ENCODE peak calls at places on chromosomes 5 and 9, in eight cellular contexts. N is brain microvascular endothelial cell; L is PC-3; I is A673; M is bronchial epithelial cell; Q is esophagus squamous epithelium; O is BE2C; E is CD8-positive, alpha-beta T cell. X is an unnamed sample.

GRCh38 chr5:136001531-136001930 is 27.3 kb upstream of the TGFBI start:
- DNase-seq in Q (no peak), N (no peak), I (no peak), E (no peak), M (no peak), O (no peak), L (no peak), X (no peak)

GRCh38 chr9:117887383-117887782 is 183.2 kb downstream of the TLR4 start:
- DNase-seq in I (no peak), Q (no peak), O (no peak), L (no peak), E (no peak), N (no peak), M (peak), X (peak)

GRCh38 chr9:13424204-13424603 is 144.7 kb upstream of the MPDZ start:
- DNase-seq in I (no peak), M (no peak), N (no peak), Q (no peak), L (no peak), O (no peak), E (no peak), X (no peak)

GRCh38 chr9:124551472-124552339 is 44.5 kb upstream of the NR5A1 start:
- DNase-seq in O (peak), N (peak), M (peak), Q (no peak), E (no peak), L (peak), I (peak), X (peak)

GRCh38 chr9:132828201-132828770 is 49.8 kb downstream of the AK8 start:
- DNase-seq in N (no peak), Q (no peak), M (no peak), E (no peak), I (no peak), L (no peak), O (no peak), X (no peak)

GRCh38 chr5:57176350-57176857 is 2.5 kb downstream of the GPBP1 start:
- DNase-seq in M (peak), N (no peak), O (no peak), Q (no peak), L (peak), E (no peak), I (no peak), X (peak)

GRCh38 chr5:94154672-94155071 is 413.3 kb upstream of the POU5F2 start:
- DNase-seq in E (no peak), Q (no peak), O (no peak), M (no peak), N (no peak), I (no peak), L (no peak), X (no peak)

GRCh38 chr5:29296548-29296947 is 1896.9 kb upstream of the CDH6 start:
- DNase-seq in E (no peak), N (no peak), Q (no peak), I (no peak), M (no peak), L (no peak), O (no peak), X (no peak)

GRCh38 chr5:175746851-175747250 is 89.0 kb downstream of the HRH2 start:
- DNase-seq in M (peak), E (peak), L (peak), O (peak), I (peak), N (peak), Q (no peak), X (peak)

GRCh38 chr9:34343090-34343489 is 13.7 kb downstream of the NUDT2 start:
- DNase-seq in E (peak), L (no peak), O (no peak), I (no peak), N (no peak), M (no peak), Q (no peak), X (no peak)

GRCh38 chr9:107176701-107177100 is 106.4 kb upstream of the RAD23B start:
- DNase-seq in O (peak), E (no peak), M (no peak), L (no peak), Q (no peak), N (no peak), I (peak), X (peak)

GRCh38 chr5:144332265-144332664 is 161.6 kb downstream of the KCTD16 start:
- DNase-seq in O (no peak), I (peak), E (no peak), N (no peak), M (no peak), Q (no peak), L (peak), X (peak)

GRCh38 chr9:134638503-134639090 is 3.0 kb upstream of the COL5A1 start:
- DNase-seq in O (no peak), M (no peak), Q (no peak), I (no peak), E (no peak), L (no peak), N (no peak), X (no peak)

GRCh38 chr5:88695232-88695631 is 187.8 kb downstream of the MEF2C start:
- DNase-seq in O (no peak), Q (no peak), N (no peak), M (no peak), I (no peak), E (no peak), L (no peak), X (no peak)

GRCh38 chr9:33263936-33264472 is 504 bp downstream of the BAG1 start:
- DNase-seq in M (no peak), E (no peak), N (no peak), L (no peak), I (peak), Q (peak), O (peak), X (peak)

GRCh38 chr9:134561427-134562145 is 80.0 kb upstream of the COL5A1 start:
- DNase-seq in E (no peak), M (no peak), Q (no peak), N (no peak), L (no peak), I (no peak), O (no peak), X (no peak)

GRCh38 chr5:40137223-40137622 is 542.5 kb upstream of the PTGER4 start:
- DNase-seq in Q (no peak), I (no peak), N (no peak), L (no peak), M (no peak), E (no peak), O (no peak), X (no peak)

GRCh38 chr5:130350131-130350530 is 445.9 kb downstream of the CHSY3 start:
- DNase-seq in O (no peak), E (no peak), N (no peak), M (no peak), Q (no peak), I (no peak), L (no peak), X (no peak)

GRCh38 chr9:87500491-87500890 is 2.8 kb downstream of the DAPK1 start:
- DNase-seq in E (no peak), L (no peak), N (no peak), I (peak), M (no peak), Q (no peak), O (no peak), X (no peak)

GRCh38 chr5:180492226-180492903 is 1.8 kb upstream of the CNOT6 start:
- DNase-seq in I (no peak), E (no peak), N (no peak), O (no peak), L (no peak), M (no peak), Q (no peak), X (no peak)

GRCh38 chr9:7273575-7273974 is 515.8 kb downstream of the KDM4C start:
- DNase-seq in N (no peak), M (peak), I (peak), Q (no peak), L (peak), E (no peak), O (no peak), X (peak)

GRCh38 chr5:106730912-106731311 is 939.8 kb downstream of the EFNA5 start:
- DNase-seq in L (no peak), M (peak), O (no peak), N (peak), I (no peak), E (no peak), Q (no peak), X (peak)

GRCh38 chr5:2014058-2014610 is 131.4 kb upstream of the IRX4 start:
- DNase-seq in N (no peak), L (no peak), I (no peak), M (no peak), O (no peak), E (no peak), Q (no peak), X (no peak)

GRCh38 chr5:58185397-58186195 is 274.3 kb downstream of the PLK2 start:
- DNase-seq in M (peak), N (peak), O (no peak), L (peak), E (no peak), Q (no peak), I (no peak), X (peak)

GRCh38 chr5:140214831-140215230 is 39.8 kb downstream of the CYSTM1 start:
- DNase-seq in E (no peak), Q (no peak), O (no peak), I (no peak), L (peak), N (peak), M (peak), X (no peak)

GRCh38 chr5:96336351-96336985 is 96.6 kb downstream of the PCSK1 start:
- DNase-seq in N (peak), E (peak), Q (no peak), O (peak), I (peak), M (peak), L (peak), X (peak)

GRCh38 chr9:108894225-108894997 is 32.3 kb downstream of the ACTL7A start:
- DNase-seq in L (no peak), N (no peak), M (no peak), E (no peak), O (no peak), Q (no peak), I (no peak), X (no peak)

GRCh38 chr9:83955985-83956287 is 24.1 kb downstream of the HNRNPK start:
- DNase-seq in M (no peak), O (no peak), L (no peak), N (no peak), Q (no peak), E (no peak), I (no peak), X (no peak)

GRCh38 chr5:10198021-10198420 is 51.7 kb downstream of the ATPSCKMT start:
- DNase-seq in O (no peak), L (no peak), N (no peak), Q (no peak), M (no peak), I (no peak), E (no peak), X (no peak)
- TF ChIP-seq CTCF in O (no peak), L (no peak), N (no peak), Q (no peak), M (no peak), I (no peak), E (no peak), X (no peak)

GRCh38 chr5:14107536-14107935 is 35.6 kb upstream of the TRIO start:
- DNase-seq in O (no peak), L (peak), E (no peak), Q (no peak), I (no peak), N (no peak), M (no peak), X (no peak)
- H3K4me3 ChIP-seq in O (no peak), L (peak), E (no peak), Q (no peak), I (no peak), N (no peak), M (no peak), X (no peak)

GRCh38 chr5:62143268-62144229 is 162.5 kb upstream of the KIF2A start:
- DNase-seq in M (peak), E (no peak), L (peak), O (no peak), I (peak), Q (no peak), N (no peak), X (peak)
- TF ChIP-seq CTCF in M (peak), E (no peak), L (peak), O (peak), I (peak), Q (peak), N (peak), X (peak)

GRCh38 chr5:85538362-85538761 is 1079.4 kb upstream of the COX7C start:
- DNase-seq in O (no peak), Q (no peak), I (no peak), N (no peak), E (no peak), M (no peak), L (no peak), X (no peak)
- H3K4me3 ChIP-seq in O (no peak), Q (no peak), I (no peak), N (no peak), E (no peak), M (no peak), L (no peak), X (no peak)

GRCh38 chr9:127802576-127803443 is at the start of gene FPGS:
- DNase-seq in E (peak), L (peak), I (peak), M (peak), Q (peak), N (peak), O (peak), X (peak)

GRCh38 chr9:127803507-127804352 is 1.0 kb downstream of the FPGS start:
- DNase-seq in Q (no peak), N (no peak), L (peak), E (no peak), M (peak), O (no peak), I (peak), X (peak)

GRCh38 chr9:127808347-127809001 is 5.8 kb downstream of the FPGS start:
- DNase-seq in Q (no peak), N (no peak), E (no peak), M (no peak), I (no peak), O (no peak), L (no peak), X (no peak)

GRCh38 chr9:127806871-127807270 is 4.2 kb downstream of the FPGS start:
- DNase-seq in E (no peak), Q (no peak), I (no peak), O (no peak), L (no peak), N (no peak), M (no peak), X (no peak)

DNA sequence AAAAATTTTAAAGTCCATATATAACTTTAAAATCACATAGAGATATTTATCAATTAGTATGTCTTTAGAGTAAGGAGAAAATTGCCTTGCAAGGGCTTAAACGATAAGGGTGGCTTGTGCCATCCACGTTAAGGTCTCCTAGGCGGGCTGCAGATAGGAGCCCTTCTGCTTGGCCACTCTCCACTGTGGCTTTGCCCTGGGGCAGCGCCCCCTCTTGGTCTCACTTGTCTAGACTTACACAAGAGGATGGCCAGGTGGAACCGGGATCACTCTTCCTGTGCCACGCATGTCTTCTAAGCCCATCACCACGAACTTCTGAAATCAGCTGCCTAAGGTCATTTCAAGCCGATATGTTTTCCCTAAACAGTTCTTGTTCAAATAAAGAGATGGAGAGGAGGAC is 2.9 kb downstream of the FPGS start:
- DNase-seq in I (peak), E (no peak), L (no peak), Q (no peak), N (no peak), M (peak), O (peak), X (peak)
- TF ChIP-seq CTCF in I (peak), E (peak), L (peak), Q (no peak), N (peak), M (peak), O (peak), X (peak)

DNA sequence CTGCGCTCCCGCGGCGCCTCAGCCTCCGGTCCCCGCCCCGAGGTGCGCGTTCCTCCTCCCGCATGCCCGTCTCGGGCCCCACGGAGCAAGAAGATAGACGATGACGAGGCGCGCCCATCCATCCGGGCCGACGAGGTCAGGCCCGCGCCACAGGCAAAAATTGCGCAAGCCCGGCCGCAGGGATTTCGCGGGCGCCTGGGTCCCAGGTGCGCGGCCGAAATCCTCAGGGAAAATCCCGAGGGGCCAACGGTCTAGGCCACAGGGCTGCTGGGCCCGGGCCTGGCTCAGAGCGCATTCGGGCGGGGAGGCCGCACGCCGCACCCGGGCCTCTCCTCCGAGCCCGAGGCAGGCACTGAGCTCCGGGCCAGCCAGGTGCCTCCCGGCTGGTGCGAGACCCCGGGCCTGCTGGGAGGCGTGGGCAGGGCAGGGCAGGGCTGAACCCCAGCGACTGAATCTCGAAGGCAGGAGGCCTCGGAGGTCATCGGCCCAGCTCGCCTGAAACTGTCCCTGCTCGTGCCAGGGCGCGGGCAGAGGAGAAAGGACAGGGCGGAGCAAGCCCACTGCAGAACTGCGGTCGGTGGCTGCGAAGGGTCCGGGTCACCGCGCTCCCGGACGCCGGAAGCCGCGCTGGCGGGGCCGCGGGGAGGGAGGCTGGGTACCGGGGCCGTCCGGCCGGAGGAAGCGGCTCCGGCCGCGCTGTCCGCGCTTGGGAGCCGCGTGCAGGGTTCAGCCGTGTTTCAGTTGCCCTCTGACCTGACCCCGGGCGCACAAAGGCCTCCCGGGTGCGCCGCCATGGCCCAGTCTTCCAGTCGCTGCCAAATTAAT is 66.8 kb downstream of the FOXD1 start:
- DNase-seq in E (no peak), O (no peak), I (no peak), Q (no peak), M (no peak), N (no peak), L (no peak), X (no peak)
- H3K4me3 ChIP-seq in E (no peak), O (no peak), I (no peak), Q (peak), M (peak), N (no peak), L (no peak), X (no peak)

GRCh38 chr5:113202904-113203716 is 226.5 kb downstream of the DCP2 start:
- DNase-seq in I (no peak), N (peak), Q (no peak), M (peak), L (no peak), E (no peak), O (peak), X (peak)

GRCh38 chr5:113205323-113205722 is 228.7 kb downstream of the DCP2 start:
- DNase-seq in L (no peak), O (no peak), M (peak), E (no peak), I (no peak), Q (no peak), N (no peak), X (peak)

GRCh38 chr5:113201715-113202114 is 225.1 kb downstream of the DCP2 start:
- DNase-seq in M (no peak), Q (no peak), I (peak), E (no peak), L (no peak), N (no peak), O (no peak), X (no peak)

GRCh38 chr5:113204525-113205161 is 228.0 kb downstream of the DCP2 start:
- DNase-seq in Q (no peak), E (no peak), M (peak), N (peak), L (peak), O (peak), I (no peak), X (peak)

DNA sequence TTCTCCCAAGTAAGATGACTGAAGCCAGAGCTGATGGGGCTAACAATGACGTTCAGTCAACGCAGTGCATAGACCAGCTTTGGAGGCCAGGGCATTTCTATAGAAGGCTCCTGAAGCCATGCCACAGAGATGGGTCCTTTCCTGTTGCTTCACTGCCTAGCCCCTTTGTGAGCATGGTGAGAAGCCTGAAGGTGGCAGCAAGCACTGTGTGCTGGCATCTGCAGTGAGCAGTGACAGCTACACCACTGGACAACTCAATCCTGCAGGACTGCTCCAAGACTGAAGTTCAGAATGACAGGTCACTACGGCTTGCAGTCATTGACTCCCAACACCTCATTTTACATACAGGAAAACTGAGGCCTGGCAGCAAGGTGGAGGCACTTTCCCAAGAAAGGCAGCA is 229.0 kb downstream of the TSSK1B start:
- DNase-seq in E (no peak), Q (no peak), I (no peak), M (peak), O (no peak), L (peak), N (no peak), X (peak)
- TF ChIP-seq CTCF in E (no peak), Q (no peak), I (peak), M (peak), O (peak), L (peak), N (peak), X (peak)

DNA sequence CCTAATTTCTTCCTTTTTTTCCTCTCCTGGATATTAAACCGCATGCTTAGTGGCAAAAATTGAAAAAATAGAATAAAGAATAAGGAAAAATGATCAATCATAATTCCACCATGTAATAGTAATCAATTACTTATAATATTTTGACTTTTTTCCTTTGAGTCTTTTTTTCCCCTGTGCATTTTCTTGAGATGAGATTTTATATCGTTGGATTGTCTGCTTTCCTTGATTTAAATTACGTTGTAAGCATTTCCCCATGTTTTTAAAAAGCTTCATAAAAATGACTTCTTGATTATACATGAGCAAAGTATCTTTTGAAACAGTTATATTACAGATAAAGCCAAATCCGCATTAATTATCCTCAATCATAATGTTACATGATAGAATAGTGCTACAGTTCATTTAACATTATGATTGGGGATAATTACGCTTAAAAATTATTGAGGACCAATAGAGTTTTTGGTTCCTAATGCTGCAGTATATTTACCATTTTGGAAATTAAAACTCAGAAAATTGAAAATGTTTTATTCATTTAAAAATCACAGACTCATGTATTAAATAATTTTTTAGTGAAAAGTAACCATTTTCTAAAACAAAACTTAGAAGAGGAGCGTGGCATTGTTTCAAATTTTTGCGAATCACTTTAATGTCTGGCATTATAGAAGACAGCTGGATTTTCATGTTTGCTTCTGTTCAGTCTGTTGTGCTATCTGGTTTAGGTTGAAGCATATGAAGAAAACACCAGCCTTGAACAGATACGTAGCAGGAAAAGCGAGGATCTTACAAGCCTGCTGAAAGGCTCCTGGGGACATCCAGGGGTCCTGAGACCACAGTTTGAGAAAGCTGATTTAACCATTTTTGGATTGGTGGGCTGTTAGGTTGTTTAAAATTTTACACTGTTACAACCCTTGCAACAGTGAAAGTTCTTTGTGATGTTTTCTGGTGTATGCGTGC is 1.4 kb downstream of the ZFYVE16 start:
- DNase-seq in N (peak), O (no peak), Q (no peak), L (no peak), E (no peak), I (peak), M (no peak), X (peak)
- H3K4me3 ChIP-seq in N (peak), O (peak), Q (peak), L (peak), E (no peak), I (peak), M (peak), X (peak)

X was measured in epithelial cell of esophagus.